ENCODE peak calls at places on chromosomes 12 and 14, in eight cellular contexts. Q, R, I, A, W, T, V and X are unnamed samples.

GRCh38 chr14:63493246-63493645 is 49.9 kb downstream of the PPP2R5E start:
- DNase-seq in Q (no peak), R (no peak), I (no peak), A (no peak), W (no peak), T (no peak), V (peak; percentile 32), X (no peak)

GRCh38 chr14:70254476-70254961 is 65.8 kb upstream of the SLC8A3 start:
- DNase-seq in Q (peak; percentile 47), R (peak; percentile 40), I (peak; percentile 27), A (no peak), W (no peak), T (no peak), V (peak; percentile 63), X (no peak)

GRCh38 chr12:92186038-92186470 is 40.4 kb upstream of the BTG1 start:
- DNase-seq in Q (no peak), R (no peak), I (no peak), A (no peak), W (no peak), T (no peak), V (no peak), X (no peak)

GRCh38 chr14:58640959-58641358 is 3.2 kb downstream of the DACT1 start:
- DNase-seq in Q (no peak), R (no peak), I (no peak), A (no peak), W (no peak), T (no peak), V (no peak), X (no peak)

GRCh38 chr12:112862570-112863137 is 44.1 kb upstream of the OAS1 start:
- DNase-seq in Q (no peak), R (no peak), I (no peak), A (no peak), W (no peak), T (no peak), V (no peak), X (peak; percentile 50)

GRCh38 chr12:20421338-20421890 is 53.1 kb downstream of the PDE3A start:
- DNase-seq in Q (no peak), R (no peak), I (no peak), A (no peak), W (peak; percentile 26), T (no peak), V (no peak), X (no peak)

GRCh38 chr12:121241203-121241970 is 31.5 kb downstream of the P2RX4 start:
- DNase-seq in Q (no peak), R (no peak), I (peak; percentile 60), A (no peak), W (no peak), T (peak; percentile 49), V (no peak), X (no peak)

GRCh38 chr12:68904351-68904982 is 28.5 kb downstream of the CPM start:
- DNase-seq in Q (no peak), R (no peak), I (no peak), A (no peak), W (no peak), T (no peak), V (no peak), X (no peak)

GRCh38 chr12:122200541-122201175 is 2.9 kb upstream of the B3GNT4 start:
- DNase-seq in Q (no peak), R (no peak), I (no peak), A (no peak), W (no peak), T (no peak), V (no peak), X (no peak)

GRCh38 chr14:90815817-90816662 is at the start of gene TTC7B:
- DNase-seq in Q (peak; percentile 57), R (peak; percentile 31), I (peak; percentile 69), A (no peak), W (peak; percentile 62), T (peak; percentile 44), V (peak; percentile 47), X (no peak)

GRCh38 chr12:5789469-5789968 is 155.5 kb downstream of the ANO2 start:
- DNase-seq in Q (no peak), R (no peak), I (no peak), A (no peak), W (no peak), T (no peak), V (no peak), X (peak; percentile 38)

GRCh38 chr14:101185081-101185835 is 281.7 kb upstream of the RTL1 start:
- DNase-seq in Q (no peak), R (peak; percentile 11), I (no peak), A (no peak), W (no peak), T (peak; percentile 5), V (no peak), X (no peak)

GRCh38 chr14:24308342-24309124 is 756 bp upstream of the CIDEB start:
- DNase-seq in Q (no peak), R (no peak), I (no peak), A (no peak), W (no peak), T (no peak), V (no peak), X (no peak)

GRCh38 chr12:132056959-132057358 is 87.2 kb downstream of the DDX51 start:
- DNase-seq in Q (no peak), R (no peak), I (no peak), A (no peak), W (no peak), T (no peak), V (no peak), X (no peak)

GRCh38 chr12:120231316-120232011 is 30.6 kb upstream of the RPLP0 start:
- DNase-seq in Q (peak; percentile 74), R (peak; percentile 81), I (no peak), A (no peak), W (peak; percentile 58), T (no peak), V (peak; percentile 86), X (peak; percentile 76)

GRCh38 chr12:48824112-48824511 is 5.8 kb downstream of the CACNB3 start:
- DNase-seq in Q (no peak), R (no peak), I (no peak), A (no peak), W (no peak), T (no peak), V (no peak), X (no peak)

GRCh38 chr14:100754020-100754419 is 27.3 kb downstream of the DLK1 start:
- DNase-seq in Q (no peak), R (no peak), I (no peak), A (no peak), W (no peak), T (no peak), V (no peak), X (no peak)

GRCh38 chr12:112841891-112842290 is 50.3 kb downstream of the RPH3A start:
- DNase-seq in Q (no peak), R (no peak), I (no peak), A (no peak), W (no peak), T (no peak), V (peak; percentile 18), X (no peak)

GRCh38 chr14:105211086-105211757 is 30.1 kb upstream of the NUDT14 start:
- DNase-seq in Q (peak; percentile 6), R (no peak), I (no peak), A (no peak), W (no peak), T (no peak), V (no peak), X (no peak)
- TF ChIP-seq CTCF in Q (no peak), R (no peak), I (no peak), A (no peak), W (no peak), T (no peak), V (no peak), X (no peak)

DNA sequence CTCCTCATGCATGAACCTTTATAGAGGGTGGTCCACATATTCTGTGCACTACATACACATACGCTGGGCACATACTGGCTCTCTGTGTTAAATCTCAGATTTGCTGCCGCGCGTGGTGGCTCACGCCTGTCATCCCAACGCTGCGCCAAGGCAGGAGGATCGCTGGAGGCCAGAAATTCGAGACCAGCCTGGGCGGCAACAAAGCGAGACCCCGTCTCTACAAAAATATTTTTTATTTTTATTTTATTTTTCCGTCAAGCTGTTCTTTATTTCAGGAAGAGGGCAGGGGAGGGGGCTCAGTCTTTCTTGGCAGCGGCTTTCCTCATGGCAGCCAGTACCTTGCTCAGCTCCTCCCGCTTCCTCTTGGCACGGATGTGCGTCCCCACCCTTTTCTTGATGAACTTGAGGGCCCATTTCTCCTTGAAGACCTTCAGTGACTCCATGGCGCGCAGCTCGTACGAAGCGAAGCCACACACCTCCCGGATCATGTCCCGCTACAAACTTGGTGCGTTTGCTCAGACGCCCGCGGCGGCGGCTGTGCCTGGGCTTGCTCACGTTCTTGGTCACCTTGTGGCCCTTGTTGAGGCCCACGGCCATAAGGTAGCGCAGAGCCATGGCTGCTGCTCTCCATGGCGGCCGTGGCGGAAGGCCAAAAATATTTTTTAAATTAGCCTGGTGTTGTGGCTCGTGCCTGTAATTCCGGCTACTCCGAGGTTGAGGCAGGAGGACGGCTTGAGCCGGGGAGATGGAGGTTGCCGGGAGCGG is 3.2 kb downstream of the DCAF4 start:
- DNase-seq in Q (no peak), R (no peak), I (no peak), A (no peak), W (no peak), T (no peak), V (no peak), X (peak; percentile 53)
- H3K27ac ChIP-seq in Q (no peak overlapping the region), R (no peak overlapping the region), I (no peak overlapping the region), A (no peak overlapping the region), W (no peak overlapping the region), T (no peak overlapping the region), V (no peak overlapping the region), X (no peak overlapping the region)

GRCh38 chr12:76032043-76032981 is 736 bp upstream of the PHLDA1 start:
- DNase-seq in Q (no peak), R (peak; percentile 71), I (peak; percentile 37), A (peak; percentile 22), W (peak; percentile 46), T (no peak), V (peak; percentile 79), X (peak; percentile 87)

GRCh38 chr12:76031414-76032042 is at the start of gene PHLDA1:
- DNase-seq in Q (peak; percentile 95), R (peak; percentile 96), I (peak; percentile 97), A (peak; percentile 84), W (peak; percentile 96), T (peak; percentile 95), V (peak; percentile 99), X (peak; percentile 96)

GRCh38 chr12:76031081-76031413 is 529 bp downstream of the PHLDA1 start:
- DNase-seq in Q (no peak), R (no peak), I (no peak), A (peak; percentile 22), W (no peak), T (no peak), V (no peak), X (peak; percentile 78)

GRCh38 chr12:76035045-76035444 is 3.5 kb upstream of the PHLDA1 start:
- DNase-seq in Q (no peak), R (no peak), I (no peak), A (no peak), W (no peak), T (no peak), V (no peak), X (no peak)

GRCh38 chr12:76033116-76034001 is 1.8 kb upstream of the PHLDA1 start:
- DNase-seq in Q (no peak), R (no peak), I (no peak), A (no peak), W (no peak), T (no peak), V (peak; percentile 56), X (no peak)
- H3K4me3 ChIP-seq in Q (peak overlapping the region; percentile 84), R (peak overlapping the region; percentile 69), I (peak overlapping the region; percentile 56), A (peak overlapping the region; percentile 88), W (peak overlapping the region; percentile 90), T (peak overlapping the region; percentile 89), V (no peak overlapping the region), X (peak overlapping the region; percentile 78)

GRCh38 chr14:23193432-23193831 is 10.0 kb upstream of the SLC7A8 start:
- DNase-seq in Q (no peak), R (no peak), I (no peak), A (no peak), W (no peak), T (no peak), V (no peak), X (no peak)

GRCh38 chr14:23195552-23196101 is 12.2 kb upstream of the SLC7A8 start:
- DNase-seq in Q (no peak), R (no peak), I (no peak), A (no peak), W (no peak), T (no peak), V (no peak), X (no peak)
- TF ChIP-seq CTCF in Q (no peak), R (no peak), I (no peak), A (no peak), W (no peak), T (no peak), V (no peak), X (no peak)